ENCODE peak calls at places on chromosomes 13 and 19, in six cellular contexts. One of them, this sample, is unnamed.

GRCh38 chr19:49455729-49456128 is 2.7 kb downstream of the ALDH16A1 start:
- DNase-seq in H1: no peak
- DNase-seq in K562: no peak
- DNase-seq in HCT116: no peak
- DNase-seq in GM12878: no peak
- DNase-seq in HepG2: no peak
- DNase-seq in this sample: no peak

GRCh38 chr19:39444598-39445257 is 654 bp upstream of the SUPT5H start:
- DNase-seq in H1: no peak
- DNase-seq in K562: no peak
- DNase-seq in HCT116: no peak
- DNase-seq in GM12878: no peak
- DNase-seq in HepG2: no peak
- DNase-seq in this sample: no peak

GRCh38 chr19:1469936-1470863 is 8.8 kb downstream of the C19orf25 start:
- DNase-seq in H1: peak
- DNase-seq in K562: peak
- DNase-seq in HCT116: peak
- DNase-seq in GM12878: no peak
- DNase-seq in HepG2: no peak
- DNase-seq in this sample: no peak

GRCh38 chr19:13150919-13151604 is 851 bp downstream of the IER2 start:
- DNase-seq in H1: peak
- DNase-seq in K562: peak
- DNase-seq in HCT116: no peak
- DNase-seq in GM12878: no peak
- DNase-seq in HepG2: no peak
- DNase-seq in this sample: no peak

GRCh38 chr13:100247937-100248336 is 159.0 kb downstream of the PCCA start:
- DNase-seq in H1: no peak
- DNase-seq in K562: no peak
- DNase-seq in HCT116: no peak
- DNase-seq in GM12878: no peak
- DNase-seq in HepG2: no peak
- DNase-seq in this sample: no peak

GRCh38 chr19:15124572-15125231 is 17.5 kb downstream of the SYDE1 start:
- DNase-seq in H1: no peak
- DNase-seq in K562: peak
- DNase-seq in HCT116: no peak
- DNase-seq in GM12878: no peak
- DNase-seq in HepG2: peak
- DNase-seq in this sample: peak

GRCh38 chr13:22454586-22454985 is 726.2 kb upstream of the SGCG start:
- DNase-seq in H1: no peak
- DNase-seq in K562: no peak
- DNase-seq in HCT116: no peak
- DNase-seq in GM12878: no peak
- DNase-seq in HepG2: no peak
- DNase-seq in this sample: no peak

GRCh38 chr19:46821512-46822359 is 28.9 kb downstream of the AP2S1 start:
- DNase-seq in H1: no peak
- DNase-seq in K562: no peak
- DNase-seq in HCT116: no peak
- DNase-seq in GM12878: no peak
- DNase-seq in HepG2: no peak
- DNase-seq in this sample: no peak

GRCh38 chr19:22545751-22546150 is 88.4 kb upstream of the ZNF492 start:
- DNase-seq in H1: peak
- DNase-seq in K562: peak
- DNase-seq in HCT116: peak
- DNase-seq in GM12878: no peak
- DNase-seq in HepG2: peak
- DNase-seq in this sample: peak

GRCh38 chr19:16288544-16288943 is 36.1 kb upstream of the KLF2 start:
- DNase-seq in H1: no peak
- DNase-seq in K562: no peak
- DNase-seq in HCT116: no peak
- DNase-seq in GM12878: no peak
- DNase-seq in HepG2: no peak
- DNase-seq in this sample: no peak

GRCh38 chr19:38736036-38736412 is 8.2 kb downstream of the CAPN12 start:
- DNase-seq in H1: peak
- DNase-seq in K562: peak
- DNase-seq in HCT116: no peak
- DNase-seq in GM12878: no peak
- DNase-seq in HepG2: no peak
- DNase-seq in this sample: peak

GRCh38 chr13:20093946-20094345 is 66.9 kb downstream of the GJA3 start:
- DNase-seq in H1: no peak
- DNase-seq in K562: no peak
- DNase-seq in HCT116: no peak
- DNase-seq in GM12878: no peak
- DNase-seq in HepG2: no peak
- DNase-seq in this sample: no peak

GRCh38 chr13:36131215-36131930 is at the start of gene DCLK1:
- DNase-seq in H1: peak
- DNase-seq in K562: no peak
- DNase-seq in HCT116: no peak
- DNase-seq in GM12878: no peak
- DNase-seq in HepG2: no peak
- DNase-seq in this sample: peak

GRCh38 chr13:33213797-33214196 is 71.8 kb downstream of the STARD13 start:
- DNase-seq in H1: no peak
- DNase-seq in K562: no peak
- DNase-seq in HCT116: no peak
- DNase-seq in GM12878: no peak
- DNase-seq in HepG2: no peak
- DNase-seq in this sample: no peak

GRCh38 chr19:52735734-52736133 is 890 bp upstream of the ZNF611 start:
- DNase-seq in H1: peak
- DNase-seq in K562: no peak
- DNase-seq in HCT116: no peak
- DNase-seq in GM12878: no peak
- DNase-seq in HepG2: peak
- DNase-seq in this sample: no peak

GRCh38 chr19:46737761-46738171 is 8.1 kb upstream of the FKRP start:
- DNase-seq in H1: no peak
- DNase-seq in K562: no peak
- DNase-seq in HCT116: no peak
- DNase-seq in GM12878: no peak
- DNase-seq in HepG2: no peak
- DNase-seq in this sample: no peak

GRCh38 chr13:97567510-97568243 is 133.7 kb downstream of the RAP2A start:
- DNase-seq in H1: no peak
- DNase-seq in K562: no peak
- DNase-seq in HCT116: peak
- DNase-seq in GM12878: peak
- DNase-seq in HepG2: peak
- DNase-seq in this sample: no peak

GRCh38 chr13:38053896-38054295 is 184.3 kb upstream of the TRPC4 start:
- DNase-seq in H1: no peak
- DNase-seq in K562: no peak
- DNase-seq in HCT116: no peak
- DNase-seq in GM12878: no peak
- DNase-seq in HepG2: no peak
- DNase-seq in this sample: no peak

GRCh38 chr13:98423417-98423816 is 153.5 kb downstream of the STK24 start:
- DNase-seq in H1: no peak
- DNase-seq in K562: no peak
- DNase-seq in HCT116: no peak
- DNase-seq in GM12878: no peak
- DNase-seq in HepG2: no peak
- DNase-seq in this sample: no peak

DNA sequence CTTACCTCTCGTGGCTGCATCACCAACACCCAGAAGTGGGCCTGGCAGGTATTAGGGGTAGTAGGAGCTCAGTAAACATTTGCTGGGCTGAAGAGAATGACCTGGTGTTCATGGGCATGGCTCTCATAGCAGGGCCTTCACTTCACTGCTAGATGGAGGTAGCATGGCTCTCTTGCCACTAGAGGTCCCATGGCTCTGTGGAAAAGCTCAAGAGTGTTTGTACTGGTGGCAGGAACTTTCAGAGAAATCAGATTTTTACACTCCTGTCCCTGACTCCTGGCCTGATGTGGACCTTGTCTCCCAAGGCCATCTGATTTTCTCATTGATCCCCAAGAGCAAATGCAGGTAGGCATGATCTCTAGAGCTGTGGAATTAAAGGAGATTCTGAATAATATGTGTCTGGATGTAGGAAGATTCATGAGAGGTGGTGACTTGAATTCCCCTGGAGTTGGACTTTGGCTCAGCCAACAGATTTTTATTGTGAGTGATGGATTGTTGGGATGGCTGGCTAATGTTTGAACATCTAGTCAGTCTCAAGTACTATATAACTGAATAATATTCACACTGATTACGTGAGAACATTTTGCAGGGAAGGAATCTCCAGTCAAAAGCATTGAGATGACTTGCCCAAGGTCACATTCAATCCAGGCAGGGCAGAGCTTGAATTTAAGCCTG is 5.8 kb downstream of the ZNF574 start:
- DNase-seq in H1: no peak
- DNase-seq in K562: no peak
- DNase-seq in HCT116: no peak
- DNase-seq in GM12878: no peak
- DNase-seq in HepG2: peak
- DNase-seq in this sample: peak
- TF ChIP-seq SIN3A in H1: no peak
- TF ChIP-seq SIN3A in K562: no peak
- TF ChIP-seq SIN3A in HCT116: no peak
- TF ChIP-seq SIN3A in GM12878: no peak
- TF ChIP-seq SIN3A in HepG2: no peak
- TF ChIP-seq SIN3A in this sample: no peak

DNA sequence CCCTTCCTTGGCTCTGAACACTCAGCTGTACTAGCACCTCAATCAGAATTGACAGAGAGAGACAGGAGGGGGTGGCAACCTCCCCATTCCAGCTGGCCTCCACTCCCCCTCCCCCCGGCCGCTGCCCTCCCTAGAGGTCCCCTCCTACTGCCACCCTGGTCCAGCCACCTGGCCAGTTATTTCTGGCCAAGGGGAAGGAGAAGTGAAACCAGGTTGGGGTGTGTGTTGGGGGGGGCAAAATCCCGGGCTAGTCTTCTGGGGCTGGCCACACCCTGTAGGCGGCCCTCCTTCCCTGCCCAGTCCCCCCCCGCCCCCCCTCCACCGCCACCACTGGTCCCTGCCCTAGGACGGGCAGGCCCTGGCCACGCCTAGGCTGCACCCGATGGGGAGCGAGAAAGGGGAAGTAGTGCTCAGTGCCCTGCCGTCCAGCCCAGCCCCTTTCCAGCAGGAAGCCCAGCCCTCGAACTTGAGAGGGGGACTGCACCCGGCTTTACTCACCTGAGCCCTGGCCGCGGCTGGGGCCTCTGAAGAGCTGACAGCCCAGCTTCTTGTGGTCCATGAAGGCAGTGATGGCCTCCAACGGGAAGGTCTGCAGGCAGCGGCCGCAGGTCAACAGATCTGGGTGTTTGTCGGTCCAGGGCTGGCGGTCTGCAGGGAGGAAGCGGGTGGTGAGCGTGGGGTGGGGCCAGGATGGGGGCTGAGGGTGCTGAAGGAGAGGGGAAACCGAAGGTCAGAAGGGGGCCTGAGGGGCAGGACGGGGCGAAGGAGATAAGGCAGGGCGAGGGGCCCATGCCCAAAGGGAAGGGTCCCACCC is 856 bp downstream of the ZNF296 start:
- DNase-seq in H1: peak
- DNase-seq in K562: peak
- DNase-seq in HCT116: peak
- DNase-seq in GM12878: peak
- DNase-seq in HepG2: peak
- DNase-seq in this sample: no peak
- H3K4me3 ChIP-seq in H1: peak
- H3K4me3 ChIP-seq in K562: peak
- H3K4me3 ChIP-seq in HCT116: peak
- H3K4me3 ChIP-seq in GM12878: peak
- H3K4me3 ChIP-seq in HepG2: peak
- H3K4me3 ChIP-seq in this sample: no peak

GRCh38 chr19:33242911-33243310 is 17.3 kb upstream of the SLC7A10 start:
- DNase-seq in H1: no peak
- DNase-seq in K562: no peak
- DNase-seq in HCT116: no peak
- DNase-seq in GM12878: no peak
- DNase-seq in HepG2: no peak
- DNase-seq in this sample: no peak

GRCh38 chr19:33240181-33240771 is 14.6 kb upstream of the SLC7A10 start:
- DNase-seq in H1: no peak
- DNase-seq in K562: no peak
- DNase-seq in HCT116: no peak
- DNase-seq in GM12878: no peak
- DNase-seq in HepG2: no peak
- DNase-seq in this sample: peak

GRCh38 chr19:33242129-33242528 is 16.5 kb upstream of the SLC7A10 start:
- DNase-seq in H1: no peak
- DNase-seq in K562: no peak
- DNase-seq in HCT116: no peak
- DNase-seq in GM12878: no peak
- DNase-seq in HepG2: no peak
- DNase-seq in this sample: no peak

GRCh38 chr19:33241091-33241529 is 15.5 kb upstream of the SLC7A10 start:
- DNase-seq in H1: no peak
- DNase-seq in K562: no peak
- DNase-seq in HCT116: no peak
- DNase-seq in GM12878: no peak
- DNase-seq in HepG2: peak
- DNase-seq in this sample: no peak

GRCh38 chr19:33241530-33242101 is 16.0 kb upstream of the SLC7A10 start:
- DNase-seq in H1: peak
- DNase-seq in K562: peak
- DNase-seq in HCT116: no peak
- DNase-seq in GM12878: no peak
- DNase-seq in HepG2: no peak
- DNase-seq in this sample: peak
- H3K4me2 ChIP-seq in H1: no peak
- H3K4me2 ChIP-seq in K562: no peak
- H3K4me2 ChIP-seq in HCT116: peak
- H3K4me2 ChIP-seq in GM12878: no peak
- H3K4me2 ChIP-seq in HepG2: peak
- H3K4me2 ChIP-seq in this sample: no peak

GRCh38 chr19:4393947-4394590 is 6.3 kb downstream of the SH3GL1 start:
- DNase-seq in H1: no peak
- DNase-seq in K562: no peak
- DNase-seq in HCT116: no peak
- DNase-seq in GM12878: no peak
- DNase-seq in HepG2: no peak
- DNase-seq in this sample: no peak

GRCh38 chr19:4389511-4390016 is 10.8 kb downstream of the SH3GL1 start:
- DNase-seq in H1: no peak
- DNase-seq in K562: no peak
- DNase-seq in HCT116: no peak
- DNase-seq in GM12878: no peak
- DNase-seq in HepG2: no peak
- DNase-seq in this sample: no peak

GRCh38 chr19:4390017-4390861 is 10.1 kb downstream of the SH3GL1 start:
- DNase-seq in H1: no peak
- DNase-seq in K562: no peak
- DNase-seq in HCT116: no peak
- DNase-seq in GM12878: no peak
- DNase-seq in HepG2: no peak
- DNase-seq in this sample: no peak

GRCh38 chr19:4390862-4391693 is 9.3 kb downstream of the SH3GL1 start:
- DNase-seq in H1: no peak
- DNase-seq in K562: no peak
- DNase-seq in HCT116: no peak
- DNase-seq in GM12878: no peak
- DNase-seq in HepG2: peak
- DNase-seq in this sample: no peak

GRCh38 chr19:4391701-4392543 is 8.4 kb downstream of the SH3GL1 start:
- DNase-seq in H1: no peak
- DNase-seq in K562: no peak
- DNase-seq in HCT116: no peak
- DNase-seq in GM12878: no peak
- DNase-seq in HepG2: peak
- DNase-seq in this sample: no peak
- TF ChIP-seq SIN3A in H1: no peak
- TF ChIP-seq SIN3A in K562: no peak
- TF ChIP-seq SIN3A in HCT116: no peak
- TF ChIP-seq SIN3A in GM12878: no peak
- TF ChIP-seq SIN3A in HepG2: no peak
- TF ChIP-seq SIN3A in this sample: no peak